ENCODE peak calls at places on chromosomes 12 and 14, in six cellular contexts. Z, M, X, F, O and C are unnamed samples.

GRCh38 chr12:105368047-105368646 is 37.7 kb downstream of the C12orf75 start:
- DNase-seq in O (no peak), F (no peak), M (no peak), X (no peak), Z (no peak), C (no peak)

GRCh38 chr12:88309546-88309945 is 167.4 kb downstream of the TMTC3 start:
- DNase-seq in O (no peak), M (peak; percentile 76), Z (no peak), F (no peak), X (no peak), C (no peak)

GRCh38 chr14:52951730-52952481 is 1.1 kb upstream of the FERMT2 start:
- DNase-seq in Z (peak; percentile 85), X (no peak), M (peak; percentile 75), F (peak; percentile 18), O (peak; percentile 73), C (peak; percentile 15)

GRCh38 chr12:107221909-107222308 is 128.6 kb upstream of the CRY1 start:
- DNase-seq in F (no peak), M (no peak), O (no peak), X (no peak), Z (no peak), C (no peak)

GRCh38 chr12:120902846-120903381 is 1.2 kb downstream of the SPPL3 start:
- DNase-seq in X (no peak), O (no peak), F (no peak), M (peak; percentile 27), Z (no peak), C (peak; percentile 35)

GRCh38 chr14:98227000-98227726 is 1044.8 kb downstream of the BCL11B start:
- DNase-seq in M (no peak), O (no peak), Z (no peak), F (no peak), X (peak; percentile 51), C (no peak)

GRCh38 chr14:97644365-97644764 is 847.2 kb downstream of the VRK1 start:
- DNase-seq in Z (no peak), F (no peak), O (no peak), X (no peak), M (no peak), C (no peak)

GRCh38 chr12:124514996-124515932 is 52.1 kb downstream of the NCOR2 start:
- DNase-seq in F (no peak), Z (no peak), O (no peak), X (no peak), M (no peak), C (no peak)

GRCh38 chr14:69484444-69485113 is at the start of gene PLEKHD1:
- DNase-seq in M (no peak), O (no peak), F (peak; percentile 17), Z (no peak), X (no peak), C (no peak)

GRCh38 chr14:94773017-94773681 is 3.2 kb upstream of the GSC start:
- DNase-seq in M (no peak), O (no peak), F (no peak), Z (no peak), X (no peak), C (no peak)

GRCh38 chr12:31471061-31471460 is 119.9 kb downstream of the DENND5B start:
- DNase-seq in X (no peak), O (no peak), Z (peak; percentile 24), M (no peak), F (no peak), C (no peak)

DNA sequence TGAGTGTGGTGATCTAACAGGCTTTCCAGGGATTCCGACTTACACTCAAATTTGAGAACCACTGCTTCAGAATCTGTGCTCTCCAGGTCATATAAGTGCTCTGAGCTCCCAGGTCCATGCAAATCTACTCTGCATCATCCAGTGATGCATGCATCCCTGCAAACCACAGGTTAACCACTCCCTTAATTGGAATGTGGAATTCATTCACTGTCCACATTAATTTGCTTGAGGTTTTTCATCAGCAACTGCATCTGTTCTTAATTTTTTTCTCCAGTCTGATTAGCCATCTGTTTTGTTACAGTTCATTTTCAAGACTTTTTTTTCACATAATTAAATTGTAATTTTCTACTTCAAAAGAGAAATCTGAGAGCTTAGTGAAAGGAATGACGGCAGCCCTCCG is 43.4 kb upstream of the RIN3 start:
- DNase-seq in F (no peak), M (no peak), X (no peak), O (no peak), Z (peak; percentile 50), C (no peak)
- TF ChIP-seq MYC in F (no peak), M (no peak), X (no peak), O (no peak), Z (no peak), C (no peak)

GRCh38 chr12:131834798-131835615 is 6.8 kb downstream of the MMP17 start:
- DNase-seq in F (no peak), X (no peak), M (no peak), O (no peak), Z (no peak), C (no peak)

GRCh38 chr12:131832393-131833231 is 4.4 kb downstream of the MMP17 start:
- DNase-seq in F (no peak), Z (peak; percentile 83), M (no peak), O (no peak), X (no peak), C (no peak)

GRCh38 chr12:131833288-131833895 is 5.2 kb downstream of the MMP17 start:
- DNase-seq in Z (no peak), O (no peak), X (no peak), M (no peak), F (no peak), C (no peak)

GRCh38 chr12:131835616-131836171 is 7.5 kb downstream of the MMP17 start:
- DNase-seq in F (no peak), Z (no peak), O (no peak), M (no peak), X (no peak), C (no peak)

GRCh38 chr12:131833896-131834641 is 5.9 kb downstream of the MMP17 start:
- DNase-seq in X (no peak), O (no peak), F (no peak), M (no peak), Z (peak; percentile 73), C (peak; percentile 45)
- TF ChIP-seq CTCF in X (peak; percentile 19), O (peak; percentile 66), F (peak; percentile 58), M (peak; percentile 44), Z (peak; percentile 55), C (peak; percentile 68)

DNA sequence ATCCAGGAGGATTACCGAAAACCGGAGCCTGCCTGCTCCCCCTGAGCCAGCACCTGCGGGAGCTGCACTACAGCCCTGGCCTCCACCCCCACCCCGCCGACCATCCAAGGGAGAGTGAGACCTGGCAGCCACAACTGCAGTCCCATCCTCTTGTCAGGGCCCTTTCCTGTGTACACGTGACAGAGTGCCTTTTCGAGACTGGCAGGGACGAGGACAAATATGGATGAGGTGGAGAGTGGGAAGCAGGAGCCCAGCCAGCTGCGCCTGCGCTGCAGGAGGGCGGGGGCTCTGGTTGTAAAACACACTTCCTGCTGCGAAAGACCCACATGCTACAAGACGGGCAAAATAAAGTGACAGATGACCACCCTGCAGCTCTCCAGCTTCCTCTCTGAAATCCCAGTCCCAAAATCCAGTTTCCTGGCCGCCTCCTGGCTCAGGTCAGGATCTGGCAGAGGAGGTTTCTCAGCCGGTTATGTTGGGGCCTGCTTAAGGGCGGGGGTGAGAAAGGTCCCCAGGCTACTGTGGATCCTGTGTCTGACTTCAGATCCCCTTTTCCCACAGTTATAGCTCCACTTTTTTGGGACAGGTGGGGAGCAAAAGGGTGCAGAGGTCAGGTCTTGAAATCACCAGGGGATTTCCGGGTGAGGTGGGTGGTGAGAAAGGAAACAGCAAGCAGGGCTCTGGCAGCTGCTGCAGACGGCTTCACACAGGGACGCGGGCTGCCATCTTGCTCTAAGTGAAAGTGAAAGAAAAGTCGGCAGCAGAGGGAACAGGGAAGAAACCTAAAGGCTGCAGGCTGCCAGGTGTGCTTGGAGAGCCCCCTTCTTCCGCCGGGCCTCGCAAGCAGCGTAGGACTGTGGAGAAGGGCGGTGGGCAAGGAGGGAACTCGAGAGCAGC is at the start of gene TAPBPL:
- DNase-seq in F (peak; percentile 37), Z (peak; percentile 47), M (peak; percentile 89), X (peak; percentile 75), O (peak; percentile 89), C (peak; percentile 79)
- TF ChIP-seq POLR2A in F (peak; percentile 50), Z (peak; percentile 22), M (peak; percentile 41), X (peak; percentile 82), O (peak; percentile 79), C (peak; percentile 67)

GRCh38 chr14:39368261-39368959 is 63.8 kb downstream of the FBXO33 start:
- DNase-seq in F (peak; percentile 16), O (peak; percentile 88), X (no peak), Z (peak; percentile 77), M (peak; percentile 61), C (peak; percentile 62)
- TF ChIP-seq MYC in F (no peak), O (no peak), X (no peak), Z (no peak), M (no peak), C (no peak)

GRCh38 chr14:34059925-34060746 is 109.3 kb upstream of the EGLN3 start:
- DNase-seq in M (peak; percentile 67), F (peak; percentile 87), X (no peak), O (peak; percentile 56), Z (peak; percentile 82), C (peak; percentile 56)
- TF ChIP-seq CTCF in M (peak; percentile 15), F (peak; percentile 39), X (peak; percentile 25), O (peak; percentile 75), Z (peak; percentile 41), C (no peak)

GRCh38 chr14:45135659-45136314 is at the start of gene FANCM:
- DNase-seq in Z (peak; percentile 98), F (peak; percentile 89), O (peak; percentile 95), X (peak; percentile 91), M (peak; percentile 98), C (peak; percentile 98)
- TF ChIP-seq POLR2A in Z (peak; percentile 57), F (peak; percentile 83), O (peak; percentile 74), X (peak; percentile 73), M (peak; percentile 74), C (peak; percentile 76)

GRCh38 chr12:66132408-66132807 is 1.9 kb upstream of the LLPH start:
- DNase-seq in Z (peak; percentile 61), O (peak; percentile 33), M (peak; percentile 22), X (no peak), F (no peak), C (peak; percentile 38)
- TF ChIP-seq MYC in Z (no peak), O (no peak), M (no peak), X (no peak), F (no peak), C (no peak)

DNA sequence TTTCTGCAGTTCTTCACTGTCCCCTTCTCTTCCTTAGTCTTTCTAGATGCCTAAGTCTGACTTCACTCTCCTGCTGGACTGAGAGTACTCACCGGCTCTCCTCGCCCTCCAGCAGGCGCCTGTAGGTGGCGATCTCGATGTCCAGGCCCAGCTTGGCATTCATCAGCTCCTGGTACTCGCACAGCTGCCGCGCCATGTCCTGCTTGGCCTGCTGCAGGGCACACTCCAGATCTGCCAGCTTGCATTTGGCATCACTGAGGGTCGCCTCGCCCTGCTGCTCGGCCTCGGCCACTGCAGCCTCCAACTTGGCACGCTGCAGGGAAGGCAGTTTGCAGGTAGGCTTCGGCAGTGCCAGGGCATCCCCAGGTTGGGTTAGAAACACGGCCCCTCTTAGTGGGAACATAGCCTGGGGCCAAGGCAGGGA is 5.2 kb downstream of the KRT84 start:
- DNase-seq in F (peak; percentile 18), Z (peak; percentile 66), X (no peak), M (peak; percentile 20), O (no peak), C (peak; percentile 39)
- TF ChIP-seq CTCF in F (peak; percentile 45), Z (peak; percentile 53), X (peak; percentile 40), M (peak; percentile 51), O (peak; percentile 56), C (peak; percentile 86)